ENCODE peak calls at places on chromosomes 1 and 21, in six cellular contexts. Q, F, Z, T, J and Y are unnamed samples.

GRCh38 chr1:171985639-171986038 is 144.3 kb downstream of the DNM3 start:
- DNase-seq in Q (no peak), F (no peak), Z (peak; percentile 25), T (peak; percentile 51), J (no peak), Y (peak; percentile 22)

GRCh38 chr21:38289697-38290096 is 32.9 kb downstream of the KCNJ15 start:
- DNase-seq in Q (no peak), F (no peak), Z (no peak), T (no peak), J (peak; percentile 51), Y (no peak)

GRCh38 chr21:42039911-42040351 is 29.8 kb upstream of the ZBTB21 start:
- DNase-seq in Q (no peak), F (no peak), Z (no peak), T (no peak), J (no peak), Y (no peak)

GRCh38 chr1:33346921-33347649 is 26.2 kb upstream of the A3GALT2 start:
- DNase-seq in Q (no peak), F (no peak), Z (no peak), T (no peak), J (peak; percentile 82), Y (no peak)

GRCh38 chr1:40838045-40838979 is 23.9 kb downstream of the CITED4 start:
- DNase-seq in Q (no peak), F (no peak), Z (no peak), T (peak; percentile 80), J (no peak), Y (no peak)

GRCh38 chr1:79667848-79668696 is 661.5 kb upstream of the ADGRL4 start:
- DNase-seq in Q (no peak), F (no peak), Z (no peak), T (no peak), J (no peak), Y (no peak)

GRCh38 chr21:33289199-33289819 is 23.1 kb downstream of the IL10RB start:
- DNase-seq in Q (no peak), F (no peak), Z (no peak), T (no peak), J (no peak), Y (no peak)

GRCh38 chr1:33502726-33503125 is 30.3 kb downstream of the ZSCAN20 start:
- DNase-seq in Q (no peak), F (no peak), Z (no peak), T (no peak), J (no peak), Y (no peak)

GRCh38 chr1:24946861-24947658 is 17.0 kb upstream of the RUNX3 start:
- DNase-seq in Q (no peak), F (no peak), Z (no peak), T (no peak), J (no peak), Y (no peak)

GRCh38 chr1:66300986-66301451 is 232.9 kb upstream of the SGIP1 start:
- DNase-seq in Q (no peak), F (no peak), Z (no peak), T (no peak), J (no peak), Y (no peak)

GRCh38 chr1:173914366-173914871 is 2.7 kb downstream of the SERPINC1 start:
- DNase-seq in Q (no peak), F (peak; percentile 58), Z (peak; percentile 73), T (peak; percentile 81), J (no peak), Y (no peak)

GRCh38 chr21:34639882-34640788 is 25.2 kb upstream of the RCAN1 start:
- DNase-seq in Q (no peak), F (peak; percentile 61), Z (no peak), T (no peak), J (no peak), Y (no peak)

GRCh38 chr21:37219766-37220432 is 47.2 kb downstream of the VPS26C start:
- DNase-seq in Q (no peak), F (peak; percentile 43), Z (no peak), T (no peak), J (no peak), Y (no peak)

GRCh38 chr1:236907205-236907604 is 97.0 kb downstream of the MT1HL1 start:
- DNase-seq in Q (no peak), F (no peak), Z (peak; percentile 23), T (no peak), J (no peak), Y (no peak)

GRCh38 chr1:238221738-238222137 is 331.0 kb upstream of the ZP4 start:
- DNase-seq in Q (no peak), F (no peak), Z (no peak), T (no peak), J (no peak), Y (no peak)

GRCh38 chr1:6585841-6586240 is 6.0 kb downstream of the ZBTB48 start:
- DNase-seq in Q (no peak), F (no peak), Z (no peak), T (no peak), J (no peak), Y (no peak)

GRCh38 chr1:106232128-106232527 is 824.3 kb upstream of the PRMT6 start:
- DNase-seq in Q (no peak), F (no peak), Z (no peak), T (no peak), J (no peak), Y (no peak)

GRCh38 chr1:3634059-3634800 is 9.4 kb downstream of the TPRG1L start:
- DNase-seq in Q (no peak), F (no peak), Z (no peak), T (no peak), J (no peak), Y (no peak)

GRCh38 chr1:22166439-22166838 is 23.5 kb upstream of the WNT4 start:
- DNase-seq in Q (no peak), F (no peak), Z (no peak), T (no peak), J (no peak), Y (no peak)

GRCh38 chr1:181166377-181167196 is 78.1 kb downstream of the IER5 start:
- DNase-seq in Q (peak; percentile 70), F (peak; percentile 72), Z (peak; percentile 88), T (peak; percentile 94), J (peak; percentile 58), Y (peak; percentile 86)

GRCh38 chr1:156504821-156505678 is 4.5 kb upstream of the MEF2D start:
- DNase-seq in Q (peak; percentile 96), F (peak; percentile 98), Z (peak; percentile 96), T (peak; percentile 99), J (peak; percentile 100), Y (peak; percentile 99)

GRCh38 chr1:78279051-78279450 is 211.7 kb upstream of the PTGFR start:
- DNase-seq in Q (no peak), F (no peak), Z (no peak), T (no peak), J (no peak), Y (no peak)

GRCh38 chr1:5720484-5720883 is 271.7 kb downstream of the NPHP4 start:
- DNase-seq in Q (peak; percentile 97), F (peak; percentile 17), Z (no peak), T (no peak), J (no peak), Y (peak; percentile 11)

GRCh38 chr1:40042337-40042736 is 1.8 kb downstream of the CAP1 start:
- DNase-seq in Q (no peak), F (no peak), Z (no peak), T (no peak), J (no peak), Y (no peak)

GRCh38 chr1:171488190-171488929 is 3.0 kb downstream of the PRRC2C start:
- DNase-seq in Q (no peak), F (no peak), Z (no peak), T (no peak), J (no peak), Y (no peak)

GRCh38 chr1:54971317-54971791 is 9.1 kb upstream of the TMEM61 start:
- DNase-seq in Q (no peak), F (peak; percentile 22), Z (no peak), T (no peak), J (no peak), Y (no peak)

GRCh38 chr21:45930792-45931191 is 50.8 kb upstream of the COL6A1 start:
- DNase-seq in Q (no peak), F (no peak), Z (no peak), T (no peak), J (no peak), Y (no peak)

GRCh38 chr21:44657635-44658183 is at the start of gene KRTAP12-3:
- DNase-seq in Q (no peak), F (peak; percentile 59), Z (no peak), T (no peak), J (no peak), Y (no peak)

GRCh38 chr1:229127301-229127700 is 143.6 kb upstream of the RAB4A start:
- DNase-seq in Q (no peak), F (peak; percentile 58), Z (no peak), T (no peak), J (no peak), Y (no peak)

GRCh38 chr1:200654660-200655059 is 15.0 kb downstream of the DDX59 start:
- DNase-seq in Q (no peak), F (no peak), Z (no peak), T (no peak), J (no peak), Y (no peak)

GRCh38 chr1:55476445-55477015 is 261.4 kb upstream of the USP24 start:
- DNase-seq in Q (peak; percentile 61), F (no peak), Z (no peak), T (no peak), J (no peak), Y (no peak)